ENCODE peak calls at places on chromosomes 2 and 18, in nine cellular contexts. L, C, T, G, X, Y, I, U and Z are unnamed samples.
A peak's percentile ranks its signal among the peaks of the same experiment; 100 is the strongest.

GRCh38 chr2:15591692-15592463 is at the start of gene DDX1:
- DNase-seq in L (peak; percentile 95), U (peak; percentile 57), I (peak; percentile 89), X (peak; percentile 91), Y (peak; percentile 85), G (peak; percentile 91), C (peak; percentile 49), T (peak; percentile 35), Z (peak; percentile 97)

GRCh38 chr2:109728809-109729208 is 65.3 kb upstream of the RGPD5 start:
- DNase-seq in G (peak; percentile 62), T (no peak), Y (no peak), C (no peak), I (peak; percentile 40), X (no peak), U (no peak), L (no peak), Z (no peak)

GRCh38 chr2:100545197-100545596 is 17.6 kb upstream of the PDCL3 start:
- DNase-seq in L (no peak), G (no peak), X (no peak), T (no peak), Y (no peak), C (no peak), U (no peak), I (no peak), Z (no peak)

GRCh38 chr18:8301427-8302172 is 307.6 kb upstream of the RAB12 start:
- DNase-seq in Y (no peak), L (no peak), I (no peak), X (no peak), T (no peak), G (peak; percentile 27), C (peak; percentile 26), U (no peak), Z (no peak)

GRCh38 chr2:134707330-134707676 is 11.5 kb downstream of the TMEM163 start:
- DNase-seq in Y (no peak), X (no peak), U (no peak), L (no peak), C (no peak), T (no peak), I (no peak), G (no peak), Z (no peak)

GRCh38 chr2:58055027-58055786 is 8.6 kb downstream of the VRK2 start:
- DNase-seq in L (no peak), T (no peak), U (no peak), G (no peak), X (no peak), C (no peak), I (no peak), Y (no peak), Z (no peak)

GRCh38 chr18:7789853-7790552 is 222.9 kb downstream of the PTPRM start:
- DNase-seq in Y (no peak), U (peak; percentile 8), X (no peak), I (no peak), L (no peak), C (peak; percentile 35), G (peak; percentile 69), T (no peak), Z (no peak)

GRCh38 chr2:59032469-59032868 is 791.3 kb upstream of the FANCL start:
- DNase-seq in C (no peak), T (no peak), Y (no peak), G (no peak), X (no peak), I (no peak), L (no peak), U (no peak), Z (no peak)

GRCh38 chr2:26034597-26035067 is 748 bp downstream of the RAB10 start:
- DNase-seq in Y (no peak), U (no peak), X (no peak), I (no peak), L (no peak), G (no peak), C (no peak), T (no peak), Z (no peak)

GRCh38 chr2:132936261-132936660 is 266.3 kb upstream of the LYPD1 start:
- DNase-seq in X (no peak), C (no peak), T (no peak), I (no peak), U (no peak), G (no peak), Y (no peak), L (no peak), Z (no peak)

GRCh38 chr2:237558918-237559645 is 7.3 kb upstream of the PRLH start:
- DNase-seq in I (peak; percentile 80), X (peak; percentile 86), U (peak; percentile 42), Y (peak; percentile 44), G (peak; percentile 92), T (no peak), L (peak; percentile 76), C (no peak), Z (peak; percentile 52)

DNA sequence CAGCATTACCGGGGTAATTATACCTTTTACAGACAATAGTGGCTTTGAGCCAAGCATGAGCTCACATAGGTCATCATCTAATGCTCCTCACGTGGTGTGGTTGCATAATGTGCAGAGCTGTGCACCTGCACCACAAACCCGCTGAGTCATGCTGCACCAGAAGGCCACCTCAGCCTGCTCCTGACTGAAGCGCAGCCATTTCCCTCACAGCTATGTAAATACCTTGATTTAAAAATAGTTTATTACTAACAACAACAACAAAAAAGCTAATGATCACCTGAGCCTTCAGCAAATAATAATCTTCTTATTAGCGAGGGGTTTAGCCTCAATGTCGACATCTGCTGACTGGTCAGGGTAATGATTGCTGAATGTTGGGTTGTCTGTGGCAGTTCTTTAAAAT is 238.8 kb downstream of the MBD5 start:
- DNase-seq in Y (no peak), I (no peak), X (no peak), G (no peak), T (no peak), L (peak; percentile 33), U (no peak), C (no peak), Z (no peak)
- TF ChIP-seq CTCF in Y (no peak), I (no peak), X (no peak), G (no peak), T (no peak), L (no peak), U (peak; percentile 2), C (no peak), Z (peak; percentile 40)

GRCh38 chr2:74104839-74105238 is 42.9 kb downstream of the BOLA3 start:
- DNase-seq in Y (no peak), L (no peak), C (no peak), X (no peak), I (no peak), U (no peak), T (no peak), G (peak; percentile 31), Z (no peak)
- TF ChIP-seq CTCF in Y (peak; percentile 42), L (no peak), C (peak; percentile 13), X (no peak), I (no peak), U (no peak), T (no peak), G (peak; percentile 20), Z (peak; percentile 73)

DNA sequence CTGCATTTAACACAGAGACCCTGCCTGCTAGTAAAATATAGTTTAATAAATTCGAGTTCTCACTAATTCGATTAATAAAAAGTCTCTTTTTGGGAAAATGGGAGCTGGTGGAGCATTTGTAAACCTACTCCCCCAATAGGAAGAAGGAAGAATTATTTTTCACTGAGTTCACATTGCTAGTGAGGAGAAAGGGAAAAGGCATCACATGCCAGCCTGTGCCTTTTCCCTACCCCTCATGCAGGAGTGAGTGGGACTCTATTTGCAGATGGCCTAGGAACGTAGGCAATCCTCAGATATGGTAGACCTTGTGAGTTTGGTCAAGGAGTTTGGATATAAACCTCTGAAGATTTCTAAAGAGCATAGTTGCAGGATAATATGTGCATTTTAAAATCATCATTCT is 218.4 kb upstream of the TRIB2 start:
- DNase-seq in X (no peak), U (no peak), T (no peak), L (no peak), I (no peak), G (no peak), C (no peak), Y (no peak), Z (no peak)
- TF ChIP-seq CTCF in X (no peak), U (no peak), T (no peak), L (no peak), I (no peak), G (no peak), C (peak; percentile 10), Y (no peak), Z (peak; percentile 37)

GRCh38 chr2:188456114-188456909 is 164.6 kb downstream of the GULP1 start:
- DNase-seq in Y (no peak), I (no peak), G (no peak), U (no peak), L (no peak), X (no peak), C (no peak), T (no peak), Z (no peak)
- TF ChIP-seq CTCF in Y (no peak), I (no peak), G (peak; percentile 23), U (no peak), L (no peak), X (no peak), C (peak; percentile 23), T (no peak), Z (peak; percentile 48)

GRCh38 chr18:56298935-56299334 is 339.5 kb downstream of the TXNL1 start:
- DNase-seq in U (no peak), G (peak; percentile 46), I (no peak), T (no peak), Y (no peak), L (no peak), X (no peak), C (no peak), Z (no peak)
- TF ChIP-seq CTCF in U (peak; percentile 24), G (peak; percentile 48), I (no peak), T (no peak), Y (no peak), L (no peak), X (no peak), C (peak; percentile 44), Z (peak; percentile 80)